ENCODE peak calls at places on chromosomes 5 and 9, in seven cellular contexts. S is mesendoderm, H is right cardiac atrium, B is lung, M is A549, F is AG04450, V is HepG2. W is an unnamed sample.

GRCh38 chr5:83927140-83927733 is 206.6 kb upstream of the HAPLN1 start:
- DNase-seq in V (peak), M (peak), F (no peak), B (peak), S (peak), H (peak), W (peak)

GRCh38 chr9:137127301-137128157 is 11.4 kb upstream of the GRIN1 start:
- DNase-seq in V (peak), S (no peak), B (peak), F (no peak), H (peak), M (peak), W (no peak)

GRCh38 chr9:123867034-123867433 is 62.9 kb downstream of the DENND1A start:
- DNase-seq in H (no peak), F (no peak), B (no peak), S (no peak), M (no peak), V (no peak), W (no peak)

GRCh38 chr9:89029788-89030187 is 38.5 kb downstream of the S1PR3 start:
- DNase-seq in S (no peak), H (no peak), B (no peak), F (no peak), M (no peak), V (no peak), W (no peak)

GRCh38 chr9:125807065-125807464 is 59.9 kb downstream of the PBX3 start:
- DNase-seq in M (peak), F (no peak), S (no peak), V (no peak), H (no peak), B (no peak), W (no peak)

GRCh38 chr9:21968331-21969010 is 25.7 kb downstream of the CDKN2A start:
- DNase-seq in S (peak), F (no peak), H (no peak), V (no peak), B (no peak), M (no peak), W (no peak)

GRCh38 chr5:84301535-84301934 is 83.1 kb downstream of the EDIL3 start:
- DNase-seq in H (no peak), M (peak), F (no peak), B (no peak), S (no peak), V (no peak), W (no peak)

GRCh38 chr5:61758711-61759110 is 426.7 kb downstream of the ZSWIM6 start:
- DNase-seq in V (no peak), H (no peak), S (no peak), B (no peak), F (no peak), M (no peak), W (no peak)

GRCh38 chr5:56244676-56245075 is 11.5 kb upstream of the ANKRD55 start:
- DNase-seq in V (no peak), M (no peak), F (no peak), H (no peak), B (no peak), S (no peak), W (no peak)

GRCh38 chr5:179668404-179668803 is 12.4 kb downstream of the CBY3 start:
- DNase-seq in H (no peak), F (no peak), B (no peak), M (peak), V (peak), S (peak), W (peak)

GRCh38 chr9:124212381-124213050 is 45.2 kb upstream of the NEK6 start:
- DNase-seq in S (no peak), H (no peak), B (no peak), V (no peak), M (no peak), F (no peak), W (no peak)

GRCh38 chr9:109852561-109852960 is 72.6 kb downstream of the PALM2AKAP2 start:
- DNase-seq in H (no peak), V (no peak), M (no peak), B (no peak), F (no peak), S (no peak), W (no peak)

GRCh38 chr9:132509921-132510874 is 72.2 kb upstream of the BARHL1 start:
- DNase-seq in V (no peak), S (no peak), F (no peak), H (no peak), B (no peak), M (no peak), W (no peak)

GRCh38 chr9:136707849-136708517 is 4.4 kb upstream of the DIPK1B start:
- DNase-seq in M (no peak), F (no peak), V (no peak), B (no peak), H (no peak), S (no peak), W (no peak)

GRCh38 chr5:72379936-72380335 is 59.8 kb downstream of the PTCD2 start:
- DNase-seq in V (no peak), M (no peak), B (no peak), H (no peak), S (no peak), F (no peak), W (no peak)

GRCh38 chr5:71982717-71983395 is 124.4 kb upstream of the MAP1B start:
- DNase-seq in H (no peak), V (no peak), S (no peak), M (no peak), B (no peak), F (no peak), W (no peak)

GRCh38 chr5:136016945-136017530 is 11.8 kb upstream of the TGFBI start:
- DNase-seq in B (no peak), S (no peak), F (no peak), M (peak), H (peak), V (no peak), W (no peak)

GRCh38 chr5:59401637-59402036 is 491.9 kb downstream of the PDE4D start:
- DNase-seq in V (no peak), F (no peak), S (no peak), B (no peak), H (no peak), M (no peak), W (no peak)

GRCh38 chr9:126366366-126367011 is 39.9 kb downstream of the MVB12B start:
- DNase-seq in H (peak), S (no peak), F (no peak), M (no peak), B (no peak), V (no peak), W (peak)

GRCh38 chr5:133700251-133700650 is 87.9 kb upstream of the FSTL4 start:
- DNase-seq in H (no peak), V (no peak), M (no peak), S (no peak), F (no peak), B (no peak), W (no peak)

GRCh38 chr9:132857601-132858342 is 20.3 kb downstream of the AK8 start:
- DNase-seq in S (no peak), H (peak), M (no peak), V (no peak), F (no peak), B (no peak), W (no peak)

GRCh38 chr5:113425909-113426308 is 8.9 kb downstream of the TSSK1B start:
- DNase-seq in S (peak), F (no peak), V (no peak), M (no peak), H (peak), B (no peak), W (peak)

GRCh38 chr5:74582853-74583252 is 57.7 kb downstream of the ENC1 start:
- DNase-seq in B (no peak), S (no peak), V (peak), F (no peak), M (no peak), H (no peak), W (no peak)

DNA sequence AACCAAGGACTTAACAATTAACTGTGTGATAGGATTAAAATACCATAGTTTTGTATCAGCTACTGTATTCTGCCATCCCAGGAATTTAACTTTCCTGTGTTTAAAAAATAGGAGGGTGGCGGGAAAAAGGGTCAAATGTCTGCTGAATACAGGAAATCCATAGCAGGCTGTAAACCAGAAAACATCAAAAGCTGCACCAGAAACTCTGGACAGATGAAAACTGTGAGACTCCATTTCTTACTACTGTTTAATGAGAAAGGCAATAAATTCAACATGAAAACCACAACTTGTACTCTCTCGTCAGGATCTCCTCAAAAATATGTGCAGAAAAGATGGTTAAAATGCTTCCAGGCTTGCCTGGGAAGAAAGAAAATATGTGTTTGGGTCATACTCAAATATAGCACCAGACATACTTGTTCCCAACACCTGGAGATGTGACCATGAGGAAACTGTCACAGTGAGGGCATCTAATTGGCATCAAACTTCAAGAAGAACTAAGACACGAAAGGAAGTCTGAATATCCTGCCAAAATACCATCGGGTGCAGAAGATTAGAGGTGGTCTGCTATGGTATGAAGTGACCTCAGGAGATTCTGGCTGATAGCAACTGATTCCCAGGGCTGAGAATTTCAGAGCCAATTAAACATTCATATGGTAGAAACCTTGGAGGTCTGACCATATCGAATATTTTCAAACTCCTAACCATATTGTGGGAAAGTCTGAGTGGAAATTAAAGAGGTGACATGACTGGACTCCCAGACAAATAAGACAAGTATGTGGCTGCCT is 164.7 kb upstream of the TARS1 start:
- DNase-seq in B (no peak), S (no peak), H (no peak), F (no peak), V (no peak), M (no peak), W (no peak)
- H3K27ac ChIP-seq in B (no peak), S (no peak), H (no peak), F (no peak), V (no peak), M (no peak), W (no peak)

DNA sequence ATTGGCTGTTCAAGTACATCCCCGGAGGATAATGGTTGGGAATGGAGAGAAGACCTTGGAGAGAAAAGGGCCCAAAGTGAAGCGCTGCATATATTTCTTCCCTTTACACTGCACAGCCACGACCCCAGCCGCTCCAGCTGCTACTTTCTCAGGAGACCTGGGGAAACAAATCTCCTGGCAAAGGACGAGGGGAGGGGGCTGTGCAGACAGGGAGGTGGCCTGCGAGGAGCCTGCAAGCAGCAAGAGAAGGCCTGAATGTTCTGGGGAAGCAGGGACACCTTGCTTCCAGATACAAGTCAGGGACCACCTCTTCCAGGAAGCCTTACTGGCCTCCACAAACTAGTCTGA is 739 bp upstream of the PDLIM4 start:
- DNase-seq in V (no peak), B (no peak), H (no peak), S (no peak), M (no peak), F (no peak), W (peak)
- H3K4me3 ChIP-seq in V (no peak), B (no peak), H (no peak), S (no peak), M (no peak), F (peak), W (peak)

GRCh38 chr5:124626053-124626452 is 120.4 kb downstream of the ZNF608 start:
- DNase-seq in M (no peak), B (no peak), V (no peak), S (no peak), H (no peak), F (no peak), W (no peak)

GRCh38 chr5:124630767-124631704 is 115.4 kb downstream of the ZNF608 start:
- DNase-seq in M (no peak), F (no peak), S (no peak), B (no peak), H (no peak), V (no peak), W (no peak)

GRCh38 chr5:124628721-124629596 is 117.5 kb downstream of the ZNF608 start:
- DNase-seq in H (no peak), S (peak), V (peak), M (peak), B (no peak), F (peak), W (no peak)

GRCh38 chr5:124627815-124628214 is 118.6 kb downstream of the ZNF608 start:
- DNase-seq in S (no peak), H (no peak), M (no peak), B (no peak), F (no peak), V (no peak), W (no peak)

DNA sequence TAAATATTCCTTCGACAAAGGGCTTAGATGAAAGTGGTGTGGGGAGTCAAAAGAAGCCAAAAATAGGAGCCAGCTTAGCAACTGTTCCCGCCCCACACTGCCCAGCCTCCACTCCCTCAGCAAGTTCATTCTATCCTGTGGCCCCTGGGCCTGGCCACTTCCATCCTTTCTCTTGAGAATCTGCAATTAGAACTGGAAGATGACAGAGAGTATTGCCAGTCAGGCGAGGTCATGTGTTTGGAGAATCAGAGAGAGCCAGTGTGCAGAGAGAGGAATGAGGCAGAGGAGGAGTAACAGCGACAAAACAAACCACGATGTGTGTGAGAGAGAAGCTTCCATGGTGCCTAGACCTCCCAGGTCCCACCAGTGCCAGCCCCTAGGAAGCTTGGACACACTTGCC is 118.2 kb downstream of the ZNF608 start:
- DNase-seq in M (no peak), F (no peak), H (no peak), B (no peak), V (no peak), S (no peak), W (no peak)
- H3K27ac ChIP-seq in M (peak), F (no peak), H (no peak), B (no peak), V (no peak), S (peak), W (no peak)

GRCh38 chr9:97635026-97635425 is 1.4 kb downstream of the NCBP1 start:
- DNase-seq in H (no peak), B (no peak), S (no peak), F (no peak), V (no peak), M (no peak), W (no peak)
- H3K4me3 ChIP-seq in H (peak), B (no peak), S (no peak), F (peak), V (peak), M (peak), W (no peak)

DNA sequence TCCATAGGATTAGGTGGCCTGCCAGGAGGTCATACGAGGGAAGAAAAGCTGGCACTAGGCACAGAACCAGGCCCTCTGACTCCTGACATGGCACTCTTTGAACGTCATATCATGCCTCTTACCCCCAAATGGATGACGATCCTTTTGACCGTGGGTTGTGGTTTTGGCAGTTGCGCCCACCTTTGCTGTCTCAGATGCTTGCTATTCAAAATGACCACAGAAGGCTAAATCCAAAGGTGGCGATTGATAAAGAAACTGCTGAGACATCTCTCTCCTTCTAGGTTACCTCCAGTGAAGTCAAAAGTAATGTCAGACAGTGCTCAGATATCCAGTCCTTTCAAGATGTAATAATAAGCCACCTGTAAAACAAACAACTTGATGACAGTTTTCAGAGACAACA is 385.0 kb downstream of the EFNA5 start:
- DNase-seq in B (no peak), H (no peak), S (no peak), F (no peak), V (no peak), M (no peak), W (no peak)
- H3K27ac ChIP-seq in B (no peak), H (no peak), S (no peak), F (no peak), V (no peak), M (no peak), W (no peak)

DNA sequence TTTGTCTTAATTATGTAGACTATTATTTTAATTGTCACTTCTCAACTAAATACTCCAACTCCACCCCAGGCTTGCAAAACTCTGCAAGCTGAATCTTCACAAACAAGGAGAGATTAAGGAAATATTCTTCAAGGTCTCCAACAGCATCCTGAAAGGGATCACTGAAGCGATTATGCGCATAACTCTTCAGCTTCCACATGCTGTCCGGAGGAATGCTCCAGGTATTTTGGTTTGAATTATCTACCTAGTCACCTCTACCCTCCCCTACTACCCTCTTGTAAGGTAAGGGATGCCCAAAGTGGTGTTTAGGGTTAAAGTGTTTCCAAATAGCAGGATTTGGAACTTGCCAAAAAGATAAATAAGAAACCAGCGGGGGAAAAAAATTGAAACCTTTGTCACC is 11.7 kb downstream of the PTCH1 start:
- DNase-seq in V (no peak), B (no peak), F (no peak), M (no peak), S (peak), H (no peak), W (no peak)
- H3K4me3 ChIP-seq in V (peak), B (no peak), F (peak), M (peak), S (no peak), H (peak), W (peak)

W was measured in heart right ventricle.